ENCODE peak calls at places on chromosome 6, in seven cellular contexts. E is right lobe of liver, G is upper lobe of left lung, K is WERI-Rb-1, R is heart left ventricle, B is HFF-Myc, L is neural progenitor cell. F is an unnamed sample.

GRCh38 chr6:106574729-106575458 is 54.4 kb downstream of the RTN4IP1 start:
- DNase-seq in E (no peak), G (peak), K (no peak), R (no peak), B (peak), L (peak), F (peak)

GRCh38 chr6:5989141-5989723 is 17.5 kb downstream of the NRN1 start:
- DNase-seq in E (no peak), G (no peak), K (no peak), R (peak), B (no peak), L (no peak), F (peak)

GRCh38 chr6:111564482-111564945 is 41.2 kb downstream of the TRAF3IP2 start:
- DNase-seq in E (no peak), G (peak), K (peak), R (peak), B (peak), L (no peak), F (peak)

GRCh38 chr6:164252952-164253351 is 838.4 kb downstream of the QKI start:
- DNase-seq in E (no peak), G (no peak), K (no peak), R (no peak), B (no peak), L (peak), F (peak)

GRCh38 chr6:19731286-19731685 is 105.9 kb upstream of the ID4 start:
- DNase-seq in E (no peak), G (no peak), K (no peak), R (no peak), B (peak), L (no peak), F (peak)

GRCh38 chr6:131963063-131963462 is 11.9 kb upstream of the CCN2 start:
- DNase-seq in E (no peak), G (no peak), K (no peak), R (no peak), B (no peak), L (no peak), F (no peak)

GRCh38 chr6:28295326-28295725 is 14.0 kb downstream of the PGBD1 start:
- DNase-seq in E (no peak), G (no peak), K (no peak), R (no peak), B (no peak), L (no peak), F (no peak)

GRCh38 chr6:36200998-36201596 is 4.6 kb downstream of the BRPF3 start:
- DNase-seq in E (no peak), G (no peak), K (no peak), R (no peak), B (no peak), L (no peak), F (no peak)

GRCh38 chr6:6323352-6323751 is 2.9 kb upstream of the F13A1 start:
- DNase-seq in E (no peak), G (no peak), K (no peak), R (no peak), B (no peak), L (no peak), F (no peak)

GRCh38 chr6:56347526-56347925 is 100.1 kb upstream of the COL21A1 start:
- DNase-seq in E (no peak), G (no peak), K (no peak), R (no peak), B (no peak), L (no peak), F (peak)

GRCh38 chr6:149942461-149942829 is 631 bp downstream of the ULBP2 start:
- DNase-seq in E (no peak), G (no peak), K (no peak), R (no peak), B (no peak), L (no peak), F (no peak)

GRCh38 chr6:57040011-57040410 is 6.5 kb upstream of the KIAA1586 start:
- DNase-seq in E (no peak), G (no peak), K (peak), R (no peak), B (no peak), L (peak), F (peak)

GRCh38 chr6:66328181-66328580 is 621.2 kb upstream of the EYS start:
- DNase-seq in E (no peak), G (no peak), K (no peak), R (no peak), B (no peak), L (no peak), F (peak)

GRCh38 chr6:167351656-167352354 is 26.9 kb downstream of the TTLL2 start:
- DNase-seq in E (no peak), G (no peak), K (no peak), R (no peak), B (no peak), L (no peak), F (no peak)
- H3K4me3 ChIP-seq in E (no peak), G (peak), K (peak), R (no peak), B (no peak), L (no peak), F (no peak)

GRCh38 chr6:47093169-47093568 is 51.0 kb upstream of the ADGRF1 start:
- DNase-seq in E (no peak), G (no peak), K (no peak), R (no peak), B (no peak), L (no peak), F (no peak)

GRCh38 chr6:47092249-47092648 is 50.1 kb upstream of the ADGRF1 start:
- DNase-seq in E (no peak), G (no peak), K (peak), R (no peak), B (peak), L (no peak), F (peak)

GRCh38 chr6:47097092-47097945 is 55.2 kb upstream of the ADGRF1 start:
- DNase-seq in E (no peak), G (no peak), K (peak), R (peak), B (peak), L (peak), F (peak)

GRCh38 chr6:47096233-47096887 is 54.2 kb upstream of the ADGRF1 start:
- DNase-seq in E (no peak), G (no peak), K (peak), R (no peak), B (no peak), L (no peak), F (no peak)

GRCh38 chr6:47094351-47094925 is 52.3 kb upstream of the ADGRF1 start:
- DNase-seq in E (no peak), G (no peak), K (no peak), R (no peak), B (no peak), L (no peak), F (no peak)
- TF ChIP-seq CTCF in E (no peak), G (no peak), K (no peak), R (no peak), B (no peak), L (no peak), F (no peak)

DNA sequence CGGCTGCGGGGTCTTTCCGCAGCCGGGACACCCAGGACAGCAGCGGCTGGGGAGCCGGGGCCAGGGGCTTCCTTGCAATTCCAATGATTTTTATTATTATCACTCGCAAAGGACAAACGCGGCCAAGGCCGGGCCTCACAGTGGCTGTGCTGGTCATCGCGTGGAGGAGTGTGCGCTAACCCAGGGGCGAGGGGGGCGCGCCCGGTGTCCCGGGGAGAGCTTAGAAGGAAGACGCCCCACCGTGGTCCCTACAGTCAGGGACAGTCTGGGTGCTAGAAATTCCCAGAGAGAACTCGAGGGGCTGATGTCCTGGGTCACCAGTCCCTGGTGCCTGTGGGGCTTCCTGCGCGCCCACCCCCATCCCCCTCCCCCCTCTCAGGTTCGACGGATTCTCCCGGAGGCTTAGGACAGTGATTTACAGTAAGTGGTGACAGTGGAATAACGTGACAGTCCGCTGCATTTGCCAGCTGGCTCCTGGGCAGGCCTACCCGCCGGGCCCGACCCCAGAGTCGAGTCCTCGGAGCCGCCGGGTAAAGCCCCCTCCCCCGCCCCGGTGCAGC is 9.5 kb downstream of the FOXC1 start:
- DNase-seq in E (peak), G (peak), K (no peak), R (no peak), B (no peak), L (no peak), F (no peak)
- H3K4me3 ChIP-seq in E (peak), G (no peak), K (peak), R (no peak), B (no peak), L (peak), F (no peak)

GRCh38 chr6:14022673-14023072 is 94.9 kb upstream of the CD83 start:
- DNase-seq in E (no peak), G (no peak), K (no peak), R (no peak), B (no peak), L (no peak), F (no peak)

GRCh38 chr6:14017626-14018475 is 93.1 kb downstream of the RNF182 start:
- DNase-seq in E (no peak), G (peak), K (no peak), R (no peak), B (no peak), L (peak), F (no peak)

GRCh38 chr6:14023855-14024254 is 93.7 kb upstream of the CD83 start:
- DNase-seq in E (no peak), G (no peak), K (no peak), R (no peak), B (no peak), L (no peak), F (no peak)

GRCh38 chr6:14025160-14025559 is 92.4 kb upstream of the CD83 start:
- DNase-seq in E (no peak), G (no peak), K (no peak), R (no peak), B (no peak), L (no peak), F (no peak)

DNA sequence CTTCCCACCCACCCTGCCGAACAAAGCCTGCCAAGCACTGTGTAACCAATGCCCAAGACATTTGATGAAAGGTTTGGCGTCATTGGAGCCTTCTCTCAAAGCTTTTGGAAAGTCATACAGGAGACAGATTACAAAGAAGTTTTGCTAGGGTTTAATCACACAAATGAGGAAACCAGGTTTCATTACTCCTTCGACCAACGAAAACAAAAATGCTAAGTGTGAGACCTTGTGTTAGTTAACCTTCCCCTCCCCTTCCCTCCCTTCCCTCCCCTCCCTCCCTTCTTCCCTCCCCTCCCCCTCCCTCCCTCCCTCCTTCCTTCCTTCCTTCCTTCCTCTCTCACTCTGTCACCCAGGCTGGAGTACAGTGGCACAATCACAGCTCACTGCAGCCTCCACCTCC is 96.1 kb upstream of the CD83 start:
- DNase-seq in E (no peak), G (no peak), K (no peak), R (no peak), B (no peak), L (no peak), F (no peak)
- TF ChIP-seq CTCF in E (no peak), G (no peak), K (no peak), R (no peak), B (no peak), L (no peak), F (no peak)

GRCh38 chr6:122788663-122789062 is 395 bp upstream of the SMPDL3A start:
- DNase-seq in E (no peak), G (no peak), K (no peak), R (no peak), B (no peak), L (peak), F (no peak)
- H3K4me3 ChIP-seq in E (peak), G (peak), K (peak), R (peak), B (peak), L (peak), F (peak)

F was measured in fibroblast of mammary gland.